ENCODE peak calls at places on chromosomes 7 and 10, in four cellular contexts. W, I, V and L are unnamed samples.
A peak's percentile ranks its signal among the peaks of the same experiment; 100 is the strongest.

GRCh38 chr7:52634996-52635395 is 400.4 kb upstream of the POM121L12 start:
- DNase-seq in W (no peak), V (no peak), I (no peak), L (no peak)

GRCh38 chr10:28679941-28680752 is 2.8 kb downstream of the BAMBI start:
- DNase-seq in V (no peak), W (no peak), I (no peak), L (no peak)

GRCh38 chr7:157497367-157497743 is 160.6 kb downstream of the DNAJB6 start:
- DNase-seq in I (no peak), V (no peak), W (no peak), L (no peak)

GRCh38 chr10:86244995-86245394 is 121.6 kb downstream of the GRID1 start:
- DNase-seq in W (no peak), I (no peak), V (no peak), L (no peak)

GRCh38 chr7:120278773-120279172 is 5.8 kb downstream of the KCND2 start:
- DNase-seq in W (no peak), I (no peak), V (no peak), L (no peak)

GRCh38 chr7:143458263-143458662 is 15.0 kb downstream of the TAS2R60 start:
- DNase-seq in V (no peak), I (peak; percentile 36), W (no peak), L (no peak)

GRCh38 chr7:2030475-2031456 is 202.0 kb downstream of the MAD1L1 start:
- DNase-seq in I (no peak), W (peak; percentile 11), V (no peak), L (no peak)

GRCh38 chr7:113763226-113763625 is 155.6 kb downstream of the PPP1R3A start:
- DNase-seq in W (no peak), V (no peak), I (no peak), L (no peak)

GRCh38 chr10:126229701-126230100 is 158.6 kb downstream of the ADAM12 start:
- DNase-seq in W (no peak), V (no peak), I (no peak), L (no peak)

GRCh38 chr7:45155357-45155900 is 2.2 kb upstream of the RAMP3 start:
- DNase-seq in I (no peak), W (no peak), V (no peak), L (no peak)

GRCh38 chr7:55129409-55130078 is 110.7 kb downstream of the EGFR start:
- DNase-seq in I (no peak), V (no peak), W (no peak), L (no peak)

GRCh38 chr10:81784111-81784597 is 90.8 kb upstream of the NRG3 start:
- DNase-seq in W (no peak), I (no peak), V (no peak), L (no peak)

GRCh38 chr10:55410415-55410885 is 609.4 kb upstream of the PCDH15 start:
- DNase-seq in I (no peak), W (peak; percentile 36), V (no peak), L (no peak)

GRCh38 chr7:80900583-80901576 is 18.0 kb downstream of the SEMA3C start:
- DNase-seq in I (no peak), V (no peak), W (no peak), L (peak; percentile 69)

GRCh38 chr7:28296571-28297483 is 115.5 kb upstream of the CREB5 start:
- DNase-seq in W (peak; percentile 21), V (no peak), I (no peak), L (no peak)

GRCh38 chr7:117250801-117251200 is 72.1 kb downstream of the WNT2 start:
- DNase-seq in V (no peak), W (no peak), I (no peak), L (no peak)

GRCh38 chr7:135334830-135335543 is 101.3 kb downstream of the STRA8 start:
- DNase-seq in I (no peak), W (no peak), V (no peak), L (no peak)

GRCh38 chr7:130689683-130690082 is 3.3 kb upstream of the TSGA13 start:
- DNase-seq in V (no peak), W (no peak), I (no peak), L (no peak)

GRCh38 chr10:6221971-6222751 is 19.4 kb downstream of the PFKFB3 start:
- DNase-seq in W (no peak), V (no peak), I (no peak), L (no peak)

GRCh38 chr7:158561659-158562058 is 26.0 kb downstream of the PTPRN2 start:
- DNase-seq in I (no peak), W (no peak), V (no peak), L (no peak)

DNA sequence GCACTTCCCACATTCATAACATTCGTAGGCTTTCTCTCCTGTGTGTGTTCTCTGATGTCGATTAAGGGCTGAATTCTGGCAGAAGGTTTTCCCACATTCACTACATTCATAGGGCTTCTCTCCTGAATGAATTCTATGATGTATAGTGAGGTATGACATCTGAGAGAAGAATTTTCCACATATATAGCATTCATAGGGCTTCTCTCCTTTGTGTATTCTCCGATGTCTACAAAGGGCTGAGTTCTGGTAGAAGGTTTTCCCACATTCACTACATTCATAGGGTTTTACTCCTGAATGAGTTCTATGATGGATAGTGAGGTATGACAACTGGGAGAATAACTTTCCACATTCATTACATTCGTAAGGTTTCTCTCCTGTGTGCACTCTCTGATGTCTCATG is 15.6 kb downstream of the ZNF12 start:
- DNase-seq in V (no peak), I (no peak), W (no peak), L (no peak)
- H3K4me3 ChIP-seq in V (no peak overlapping the region), I (no peak overlapping the region), W (no peak overlapping the region), L (no peak overlapping the region)

GRCh38 chr7:98398567-98399372 is 2.1 kb downstream of the BAIAP2L1 start:
- DNase-seq in W (no peak), V (no peak), I (no peak), L (no peak)
- TF ChIP-seq CTCF in W (no peak), V (no peak), I (no peak), L (no peak)

DNA sequence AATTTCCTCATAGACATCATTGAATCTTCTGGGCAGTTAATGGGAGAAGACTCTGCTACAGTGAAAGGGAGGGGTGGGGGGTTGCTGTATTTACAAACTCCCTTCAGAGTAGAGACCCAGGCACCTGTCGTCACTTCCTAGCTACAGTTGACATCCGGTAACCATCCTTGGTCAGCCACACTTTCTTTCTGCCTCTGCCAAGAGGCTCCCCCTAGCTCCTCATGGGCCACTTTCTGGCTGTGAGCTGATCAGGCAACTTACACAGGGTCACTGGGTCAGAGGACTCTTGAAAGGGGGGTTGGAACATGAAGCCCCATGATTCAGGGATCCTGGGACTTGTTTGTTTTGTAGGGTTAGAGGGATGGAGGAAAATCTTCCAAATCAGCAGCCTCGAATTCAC is 1.2 kb downstream of the TECPR1 start:
- DNase-seq in W (no peak), I (no peak), V (no peak), L (no peak)
- H3K4me3 ChIP-seq in W (peak overlapping the region; percentile 90), I (no peak overlapping the region), V (peak overlapping the region; percentile 74), L (no peak overlapping the region)

DNA sequence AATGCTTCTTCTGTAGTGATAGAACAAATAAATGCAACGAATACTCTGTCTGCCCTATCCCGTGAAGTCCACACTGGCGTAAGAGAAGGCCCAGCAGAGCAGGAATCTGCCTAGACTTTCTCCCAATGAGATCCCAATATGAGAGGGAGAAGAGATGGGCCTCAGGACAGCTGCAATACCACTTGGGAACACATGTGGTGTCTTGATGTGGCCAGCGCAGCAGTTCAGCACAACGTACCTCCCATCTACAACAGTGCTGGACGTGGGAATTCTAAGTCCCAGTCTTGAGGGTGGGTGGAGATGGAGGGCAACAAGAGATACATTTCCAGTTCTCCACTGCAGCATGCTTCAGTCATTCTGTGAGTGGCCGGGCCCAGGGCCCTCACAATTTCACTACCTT is 45.8 kb downstream of the FIGNL1 start:
- DNase-seq in V (no peak), W (no peak), I (no peak), L (no peak)
- TF ChIP-seq CTCF in V (no peak), W (no peak), I (no peak), L (no peak)

DNA sequence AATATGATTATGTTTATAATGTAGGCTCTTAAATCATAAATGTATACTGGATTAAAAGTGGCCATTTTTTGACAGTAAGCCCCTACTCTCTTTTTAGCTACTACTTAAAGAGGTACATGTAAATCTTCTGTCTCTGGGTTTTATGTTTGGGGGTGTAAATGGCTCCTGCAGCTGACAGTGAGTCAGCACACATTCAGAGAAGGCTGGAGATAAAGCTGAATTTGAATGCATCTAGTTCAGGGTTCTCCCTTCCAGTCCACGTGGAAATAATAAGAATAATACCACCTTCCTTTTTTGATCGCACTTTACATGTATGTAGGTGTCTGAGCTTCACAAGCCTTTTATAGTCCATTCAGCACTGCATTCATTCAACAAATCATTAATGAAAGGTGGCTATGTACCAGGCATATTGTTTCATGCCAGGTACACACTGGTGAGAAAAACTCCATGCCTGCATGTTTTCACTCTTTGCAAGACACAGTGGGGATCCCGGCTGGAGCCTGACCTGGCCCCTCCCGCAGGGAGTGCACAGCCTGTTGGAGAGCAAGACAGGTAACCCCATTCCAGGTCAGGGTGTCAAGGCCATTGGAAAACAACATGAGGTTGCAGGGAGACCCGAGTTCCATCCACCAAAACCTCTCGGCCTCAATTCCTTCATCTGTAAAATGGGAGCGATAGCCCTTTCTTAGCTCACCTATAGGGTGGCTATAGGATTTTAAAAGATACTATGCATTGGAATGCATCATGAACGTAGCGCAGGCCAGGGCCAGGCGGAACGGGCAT is 107.5 kb upstream of the ANLN start:
- DNase-seq in W (no peak), I (no peak), V (no peak), L (no peak)
- H3K4me3 ChIP-seq in W (no peak overlapping the region), I (no peak overlapping the region), V (no peak overlapping the region), L (no peak overlapping the region)

DNA sequence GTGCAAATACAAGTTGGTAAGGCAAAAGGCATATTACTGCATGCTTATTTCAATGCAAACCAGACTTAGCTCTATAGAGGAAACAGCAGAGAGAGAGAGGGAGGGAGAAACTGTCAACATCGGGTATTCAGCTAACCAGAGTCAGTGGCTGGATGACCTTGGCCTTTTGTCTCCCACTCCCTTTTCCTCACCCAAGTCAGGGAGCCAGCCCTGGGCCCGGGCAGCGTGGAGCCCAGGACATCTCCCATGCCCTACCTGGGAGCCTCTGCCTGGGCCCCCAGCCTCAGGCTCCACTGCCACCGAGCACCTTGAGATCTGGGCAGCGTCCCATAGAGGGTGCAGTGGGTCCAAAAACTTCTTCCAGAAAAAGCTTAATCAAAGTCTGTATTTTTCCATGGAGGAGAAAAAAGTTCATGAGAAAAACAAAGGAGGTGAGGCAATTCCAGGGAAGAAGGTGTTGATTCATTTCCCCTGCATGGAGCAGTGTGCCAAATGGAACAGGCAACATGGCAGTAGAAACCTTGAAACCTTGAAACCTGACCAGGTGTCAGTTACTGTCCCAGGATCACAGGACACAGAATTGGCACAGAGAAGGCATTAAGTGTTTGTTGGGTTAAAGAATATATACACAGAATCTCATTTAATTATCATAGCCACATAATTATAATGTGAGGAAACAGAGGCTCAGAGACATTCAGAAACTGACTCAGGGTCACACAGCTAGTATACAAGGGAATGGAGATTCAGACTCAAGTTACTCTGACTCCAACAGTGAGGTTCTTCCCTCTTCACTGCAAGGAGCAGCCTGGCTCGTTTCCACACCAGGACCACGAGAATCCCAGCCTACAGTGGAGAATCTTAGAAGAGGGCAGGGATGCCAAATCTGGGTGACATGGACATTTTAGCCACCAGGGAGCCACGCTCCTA is 5.8 kb upstream of the NCOA4 start:
- DNase-seq in I (no peak), W (no peak), V (no peak), L (no peak)
- TF ChIP-seq CTCF in I (no peak), W (no peak), V (no peak), L (no peak)